ENCODE peak calls at places on chromosomes 4 and X, in ten cellular contexts. Z is transverse colon, J is adrenal gland, H is lower lobe of right lung, G is GM23248, A is mesendoderm, P is thoracic aorta, O is upper lobe of right lung, C is aorta, L is hepatocyte. I is an unnamed sample.

GRCh38 chrX:149518236-149518635 is 13.1 kb upstream of the IDS start:
- DNase-seq in C (no peak), J (no peak), Z (no peak), O (no peak), P (no peak), G (no peak), A (no peak), L (no peak), H (no peak), I (peak; percentile 70)

GRCh38 chr4:6641164-6641970 is 882 bp downstream of the MRFAP1 start:
- DNase-seq in G (peak; percentile 87), A (peak; percentile 53), O (no peak), P (no peak), L (peak; percentile 75), C (peak; percentile 91), J (peak; percentile 76), Z (peak; percentile 61), H (peak; percentile 68), I (peak; percentile 49)

GRCh38 chr4:78205601-78206000 is 148.5 kb downstream of the FRAS1 start:
- DNase-seq in G (no peak), H (no peak), O (no peak), A (peak; percentile 85), C (no peak), J (no peak), P (no peak), Z (no peak), L (no peak), I (no peak)

GRCh38 chr4:53614616-53615015 is 23.3 kb upstream of the LNX1 start:
- DNase-seq in A (no peak), O (no peak), C (no peak), P (no peak), G (peak; percentile 7), J (no peak), H (no peak), Z (peak; percentile 24), L (peak; percentile 48), I (no peak)

GRCh38 chr4:156312261-156312847 is 358.7 kb upstream of the CTSO start:
- DNase-seq in C (no peak), G (peak; percentile 14), L (no peak), P (no peak), H (no peak), O (no peak), A (no peak), Z (no peak), J (no peak), I (no peak)

GRCh38 chr4:7734651-7735260 is 204.9 kb downstream of the AFAP1 start:
- DNase-seq in J (no peak), L (no peak), A (no peak), H (peak; percentile 76), Z (no peak), O (peak; percentile 89), P (no peak), C (no peak), G (no peak), I (no peak)

GRCh38 chr4:792729-793108 is 33.2 kb downstream of the CPLX1 start:
- DNase-seq in H (peak; percentile 40), J (no peak), O (no peak), L (no peak), G (no peak), A (no peak), Z (no peak), P (no peak), C (peak; percentile 64), I (no peak)

GRCh38 chr4:31169851-31170250 is 449.7 kb downstream of the PCDH7 start:
- DNase-seq in C (no peak), Z (no peak), A (peak; percentile 10), J (no peak), O (no peak), P (no peak), L (no peak), H (no peak), G (no peak), I (no peak)

GRCh38 chr4:141133146-141134006 is at the start of gene RNF150:
- DNase-seq in J (peak; percentile 88), L (peak; percentile 92), A (peak; percentile 96), C (peak; percentile 89), G (peak; percentile 92), Z (peak; percentile 58), H (peak; percentile 68), P (peak; percentile 47), O (peak; percentile 81), I (peak; percentile 79)

GRCh38 chr4:113837397-113837796 is 75.9 kb upstream of the CAMK2D start:
- DNase-seq in Z (no peak), J (no peak), C (no peak), P (no peak), H (no peak), O (no peak), L (peak; percentile 7), G (peak; percentile 94), A (peak; percentile 59), I (peak; percentile 51)

GRCh38 chr4:82721819-82722423 is 76.7 kb downstream of the SCD5 start:
- DNase-seq in A (no peak), H (no peak), C (no peak), O (no peak), L (peak; percentile 65), Z (no peak), G (peak; percentile 46), J (no peak), P (no peak), I (peak; percentile 38)

GRCh38 chr4:125352521-125352920 is 37.8 kb downstream of the FAT4 start:
- DNase-seq in P (no peak), C (no peak), A (no peak), H (no peak), O (no peak), Z (no peak), J (no peak), G (peak; percentile 3), L (no peak), I (no peak)
- H3K4me1 ChIP-seq in P (peaks cover 11% of the 10 kb centered on the region), C (no peaks in the 10 kb centered on the region), A (no peaks in the 10 kb centered on the region), H (no peaks in the 10 kb centered on the region), O (no peaks in the 10 kb centered on the region), Z (no peaks in the 10 kb centered on the region), J (no peaks in the 10 kb centered on the region), G (no peaks in the 10 kb centered on the region), L (no peaks in the 10 kb centered on the region), I (no peaks in the 10 kb centered on the region)

DNA sequence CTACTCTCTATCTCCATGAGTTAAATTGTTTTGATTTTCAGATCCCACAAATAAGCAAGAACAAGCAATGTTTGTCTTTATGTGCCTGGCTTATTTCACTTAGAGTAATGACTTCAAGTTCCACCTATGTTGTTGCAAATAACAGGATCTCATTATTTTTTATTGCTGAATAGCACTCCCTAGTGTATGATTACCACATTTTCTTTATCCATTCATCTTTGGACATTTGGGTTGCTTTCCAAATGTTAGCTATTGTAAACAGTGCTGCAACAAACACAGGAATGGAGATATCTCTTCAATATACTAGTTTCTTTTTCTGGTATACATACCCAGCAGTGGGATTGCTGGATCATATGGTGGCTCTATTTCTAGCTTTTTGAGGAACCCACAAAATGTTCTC is 136.0 kb downstream of the SLITRK2 start:
- DNase-seq in C (no peak), A (no peak), J (no peak), P (no peak), L (no peak), O (no peak), G (no peak), Z (no peak), H (no peak), I (no peak)
- H3K4me1 ChIP-seq in C (no peaks in the 10 kb centered on the region), A (no peaks in the 10 kb centered on the region), J (no peaks in the 10 kb centered on the region), P (no peaks in the 10 kb centered on the region), L (no peaks in the 10 kb centered on the region), O (no peaks in the 10 kb centered on the region), G (no peaks in the 10 kb centered on the region), Z (no peaks in the 10 kb centered on the region), H (no peaks in the 10 kb centered on the region), I (no peaks in the 10 kb centered on the region)

GRCh38 chr4:4460759-4461158 is 73.9 kb downstream of the NSG1 start:
- DNase-seq in C (no peak), G (no peak), O (no peak), L (no peak), P (no peak), J (no peak), A (no peak), H (no peak), Z (no peak), I (no peak)

GRCh38 chr4:4456351-4456750 is 69.4 kb downstream of the NSG1 start:
- DNase-seq in Z (no peak), O (no peak), G (peak; percentile 6), A (peak; percentile 72), H (no peak), P (no peak), J (peak; percentile 62), L (no peak), C (no peak), I (peak; percentile 29)

GRCh38 chr4:4455199-4455865 is 68.4 kb downstream of the NSG1 start:
- DNase-seq in A (no peak), O (no peak), Z (peak; percentile 17), H (no peak), L (no peak), J (no peak), G (no peak), C (no peak), P (no peak), I (no peak)

GRCh38 chr4:4457803-4458550 is 71.1 kb downstream of the NSG1 start:
- DNase-seq in J (no peak), A (peak; percentile 57), G (peak; percentile 87), P (no peak), O (no peak), H (no peak), L (no peak), C (no peak), Z (no peak), I (peak; percentile 7)

DNA sequence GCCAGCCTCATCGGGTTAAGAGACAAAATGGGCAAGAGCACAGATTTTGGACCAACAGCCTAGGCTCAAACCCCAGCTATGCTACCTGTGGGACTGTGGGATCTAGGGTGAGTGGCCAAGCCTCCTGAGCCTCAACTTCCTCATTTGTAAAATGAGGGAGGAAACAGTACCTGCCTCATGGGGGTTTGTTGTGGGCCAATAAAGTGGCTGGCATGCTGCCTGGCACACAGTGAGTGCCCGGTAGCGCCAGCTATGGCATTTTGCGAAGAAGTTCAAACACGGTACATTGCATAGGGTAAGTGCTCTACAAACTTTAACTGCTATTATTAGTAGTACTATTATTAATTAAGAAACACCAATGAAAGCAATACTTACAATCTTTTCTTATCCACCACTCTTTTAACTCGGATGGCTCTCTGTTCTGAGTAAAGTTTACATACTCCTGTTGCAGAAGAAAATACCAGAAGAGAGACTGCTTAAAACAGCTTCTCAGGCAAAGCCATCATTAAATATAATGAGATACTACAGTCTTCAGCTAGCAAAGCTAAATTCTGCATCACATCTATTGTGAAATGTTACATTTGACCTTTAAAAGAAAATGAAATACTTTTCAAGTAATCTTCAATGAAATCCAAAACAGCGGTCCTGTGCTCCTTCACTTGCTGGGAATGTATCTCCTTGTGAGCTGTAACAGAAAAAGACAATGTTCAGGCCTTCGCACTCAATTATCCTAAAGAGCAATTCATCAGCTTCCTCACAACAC is 70.1 kb downstream of the NSG1 start:
- DNase-seq in C (no peak), P (no peak), L (no peak), Z (no peak), J (no peak), O (no peak), G (peak; percentile 33), H (no peak), A (no peak), I (no peak)
- H3K4me1 ChIP-seq in C (no peaks in the 10 kb centered on the region), P (no peaks in the 10 kb centered on the region), L (no peaks in the 10 kb centered on the region), Z (no peaks in the 10 kb centered on the region), J (peaks cover 35% of the 10 kb centered on the region), O (no peaks in the 10 kb centered on the region), G (peaks cover 14% of the 10 kb centered on the region), H (no peaks in the 10 kb centered on the region), A (no peaks in the 10 kb centered on the region), I (no peaks in the 10 kb centered on the region)

DNA sequence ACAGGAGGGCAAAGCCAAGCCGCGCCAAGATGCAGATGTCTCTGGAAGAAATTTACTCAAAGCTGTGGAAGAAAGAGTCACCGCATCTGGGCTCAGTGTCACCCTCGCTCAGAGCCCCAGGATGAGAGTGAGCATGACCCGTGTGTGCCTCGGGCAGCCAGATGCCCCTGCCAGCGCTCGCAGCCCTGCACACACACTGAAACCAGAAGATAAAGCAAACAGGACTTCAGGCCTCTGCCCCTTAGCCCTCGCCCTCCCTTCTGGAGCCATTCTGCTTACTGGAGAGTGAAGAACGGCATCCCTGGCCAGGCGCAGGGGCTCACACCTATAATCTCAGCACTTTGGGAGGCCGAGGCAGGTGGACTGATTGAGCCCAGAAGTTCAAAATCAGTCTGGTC is 103.0 kb downstream of the IRF2 start:
- DNase-seq in O (no peak), L (no peak), G (no peak), Z (no peak), C (no peak), A (no peak), P (no peak), J (no peak), H (no peak), I (no peak)
- H3K4me1 ChIP-seq in O (no peaks in the 10 kb centered on the region), L (peaks cover 7% of the 10 kb centered on the region), G (no peaks in the 10 kb centered on the region), Z (no peaks in the 10 kb centered on the region), C (no peaks in the 10 kb centered on the region), A (peaks cover 2% of the 10 kb centered on the region), P (no peaks in the 10 kb centered on the region), J (peaks cover 15% of the 10 kb centered on the region), H (no peaks in the 10 kb centered on the region), I (peaks cover 14% of the 10 kb centered on the region)

I was measured in endothelial cell of umbilical vein.